ENCODE peak calls at places on chromosome 5, in eight cellular contexts. V, S, P, Z, D, C, K and F are unnamed samples.

GRCh38 chr5:72956324-72957140 is 691 bp downstream of the FCHO2 start:
- DNase-seq in V (no peak), S (peak), P (peak), Z (no peak), D (peak), C (peak), K (peak), F (no peak)

GRCh38 chr5:56514246-56514645 is 281.1 kb upstream of the ANKRD55 start:
- DNase-seq in V (no peak), S (peak), P (no peak), Z (no peak), D (no peak), C (no peak), K (no peak), F (no peak)

GRCh38 chr5:148807845-148808244 is 18.6 kb upstream of the ADRB2 start:
- DNase-seq in V (no peak), S (no peak), P (no peak), Z (no peak), D (no peak), C (peak), K (no peak), F (no peak)

GRCh38 chr5:2172471-2172870 is 289.7 kb upstream of the IRX4 start:
- DNase-seq in V (no peak), S (no peak), P (no peak), Z (no peak), D (no peak), C (no peak), K (no peak), F (no peak)

GRCh38 chr5:109399092-109399759 is 10.5 kb downstream of the PJA2 start:
- DNase-seq in V (no peak), S (no peak), P (no peak), Z (no peak), D (no peak), C (no peak), K (no peak), F (no peak)

GRCh38 chr5:140317859-140318258 is 15.0 kb upstream of the PFDN1 start:
- DNase-seq in V (no peak), S (no peak), P (no peak), Z (no peak), D (no peak), C (no peak), K (no peak), F (no peak)

GRCh38 chr5:172361566-172362238 is 78.1 kb upstream of the UBTD2 start:
- DNase-seq in V (peak), S (no peak), P (peak), Z (peak), D (no peak), C (no peak), K (no peak), F (no peak)

GRCh38 chr5:171342362-171343111 is 33.5 kb downstream of the TLX3 start:
- DNase-seq in V (no peak), S (peak), P (peak), Z (peak), D (peak), C (peak), K (peak), F (peak)

GRCh38 chr5:76341935-76342334 is 61.1 kb upstream of the IQGAP2 start:
- DNase-seq in V (no peak), S (no peak), P (no peak), Z (no peak), D (no peak), C (no peak), K (no peak), F (no peak)

GRCh38 chr5:177495243-177496060 is 2.0 kb downstream of the PDLIM7 start:
- DNase-seq in V (no peak), S (peak), P (peak), Z (no peak), D (peak), C (no peak), K (peak), F (no peak)
- TF ChIP-seq POLR2AphosphoS5 in V (no peak), S (no peak), P (no peak), Z (no peak), D (peak), C (no peak), K (no peak), F (no peak)

DNA sequence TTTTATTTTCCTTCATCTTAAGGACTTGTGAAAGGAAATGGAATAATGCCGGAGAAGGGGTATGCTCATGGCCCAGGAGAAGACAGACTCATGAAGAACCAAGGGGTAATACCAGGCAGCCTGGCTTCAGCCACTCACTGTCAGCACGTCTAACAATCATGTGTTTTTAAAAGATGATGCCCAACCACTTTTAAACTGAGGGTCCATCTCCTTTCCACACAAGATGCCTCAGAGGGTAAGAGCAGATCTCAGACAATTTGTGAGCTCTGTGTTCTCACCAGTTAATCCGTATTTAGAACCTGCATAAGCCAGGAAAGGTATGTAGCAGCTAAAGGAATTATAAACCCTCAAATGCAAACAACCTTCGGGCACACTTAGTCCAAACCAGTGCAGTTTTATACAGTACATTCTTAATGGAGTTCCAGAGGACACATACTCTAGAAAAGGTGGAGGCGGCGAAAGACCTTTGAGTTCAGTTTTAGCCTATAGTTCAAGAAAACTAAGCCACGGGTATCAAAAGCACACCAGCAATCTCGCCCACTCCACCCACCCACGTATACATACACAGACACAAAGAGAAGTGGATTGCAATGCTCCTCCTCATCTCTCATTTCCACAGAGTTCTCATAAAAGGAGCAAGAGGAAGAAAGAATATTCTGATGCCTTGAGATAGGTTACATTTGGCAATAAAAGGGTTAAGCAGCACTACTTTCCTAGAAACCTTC is 2.6 kb downstream of the DIAPH1 start:
- DNase-seq in V (no peak), S (no peak), P (no peak), Z (no peak), D (no peak), C (no peak), K (no peak), F (no peak)
- H3K4me3 ChIP-seq in V (peak), S (peak), P (no peak), Z (no peak), D (peak), C (peak), K (no peak), F (no peak)

GRCh38 chr5:43042626-43043399 is 2.7 kb upstream of the ANXA2R start:
- DNase-seq in V (peak), S (peak), P (peak), Z (peak), D (peak), C (peak), K (no peak), F (no peak)

GRCh38 chr5:43041131-43041668 is 1.1 kb upstream of the ANXA2R start:
- DNase-seq in V (no peak), S (no peak), P (no peak), Z (no peak), D (no peak), C (no peak), K (no peak), F (no peak)

GRCh38 chr5:43040287-43041098 is at the start of gene ANXA2R:
- DNase-seq in V (no peak), S (peak), P (peak), Z (peak), D (peak), C (peak), K (peak), F (peak)

GRCh38 chr5:43042176-43042625 is 2.1 kb upstream of the ANXA2R start:
- DNase-seq in V (no peak), S (peak), P (no peak), Z (peak), D (peak), C (peak), K (peak), F (no peak)

GRCh38 chr5:43041669-43042175 is 1.6 kb upstream of the ANXA2R start:
- DNase-seq in V (no peak), S (peak), P (peak), Z (no peak), D (peak), C (no peak), K (peak), F (no peak)
- TF ChIP-seq EZH2 in V (no peak), S (peak), P (no peak), Z (no peak), D (no peak), C (no peak), K (no peak), F (no peak)

DNA sequence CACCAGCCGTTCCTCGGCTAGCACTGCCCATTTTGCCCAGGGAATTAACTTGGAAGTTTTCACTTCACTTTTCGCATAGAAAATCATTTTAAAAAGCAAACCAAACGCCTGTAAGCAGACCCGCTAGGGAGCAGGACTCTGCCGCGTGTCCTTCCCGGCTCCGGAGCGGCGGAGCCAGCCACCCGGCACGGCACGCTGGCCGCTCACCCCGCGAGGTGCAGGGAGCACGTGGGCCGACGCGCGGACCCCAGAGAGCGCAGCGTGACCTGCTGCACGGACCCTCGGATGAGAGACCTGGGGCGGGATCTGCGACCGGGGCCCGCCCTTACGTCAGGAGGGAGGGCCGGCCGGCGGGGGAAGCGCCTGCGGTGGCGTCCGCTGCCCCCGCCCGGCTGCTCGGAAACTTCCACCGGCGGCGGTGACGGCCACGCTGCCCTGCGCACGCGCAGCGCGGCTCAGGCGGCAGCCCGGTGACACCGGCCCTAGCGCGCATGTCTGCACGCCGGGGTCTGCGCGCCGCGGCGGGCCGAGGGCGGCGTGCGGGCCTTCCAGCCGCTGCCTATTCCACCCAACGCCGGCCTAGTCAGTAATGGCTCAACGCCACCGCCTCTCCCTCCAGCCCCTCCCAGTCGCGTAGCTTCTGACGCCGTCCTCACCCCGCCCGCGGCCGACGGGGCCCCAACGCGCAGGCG is 504 bp upstream of the TENT4A start:
- DNase-seq in V (peak), S (peak), P (peak), Z (peak), D (peak), C (peak), K (peak), F (peak)
- TF ChIP-seq POLR2AphosphoS5 in V (peak), S (peak), P (peak), Z (peak), D (peak), C (peak), K (peak), F (peak)

GRCh38 chr5:60356716-60357115 is 343.2 kb downstream of the DEPDC1B start:
- DNase-seq in V (no peak), S (no peak), P (no peak), Z (no peak), D (no peak), C (no peak), K (no peak), F (no peak)
- H3K4me3 ChIP-seq in V (no peak), S (no peak), P (no peak), Z (no peak), D (no peak), C (no peak), K (no peak), F (peak)